ENCODE peak calls at places on chromosomes 5 and 9, in four cellular contexts. S, N, E and C are unnamed samples.

GRCh38 chr9:92524881-92525280 is 10.9 kb downstream of the ECM2 start:
- DNase-seq in S (no peak), N (no peak), E (no peak), C (no peak)

GRCh38 chr5:155978805-155979204 is 348.2 kb upstream of the SGCD start:
- DNase-seq in S (no peak), N (no peak), E (no peak), C (no peak)

GRCh38 chr9:137304383-137305059 is 2.5 kb upstream of the NRARP start:
- DNase-seq in S (no peak), N (no peak), E (no peak), C (no peak)

GRCh38 chr5:65926276-65926761 is at the start of gene ERBIN:
- DNase-seq in S (peak; percentile 40), N (peak; percentile 53), E (peak; percentile 85), C (peak; percentile 71)

GRCh38 chr9:36625006-36625600 is 52.4 kb downstream of the MELK start:
- DNase-seq in S (peak; percentile 77), N (no peak), E (peak; percentile 85), C (peak; percentile 65)

GRCh38 chr9:93621922-93622321 is 45.5 kb downstream of the PHF2 start:
- DNase-seq in S (no peak), N (no peak), E (no peak), C (no peak)

GRCh38 chr9:78021692-78022091 is 9.9 kb downstream of the GNAQ start:
- DNase-seq in S (no peak), N (no peak), E (no peak), C (no peak)

GRCh38 chr5:60387041-60387440 is 312.9 kb downstream of the DEPDC1B start:
- DNase-seq in S (no peak), N (no peak), E (no peak), C (no peak)

GRCh38 chr5:16866220-16866619 is 69.9 kb downstream of the MYO10 start:
- DNase-seq in S (no peak), N (no peak), E (no peak), C (no peak)

GRCh38 chr9:27791311-27791710 is 218.0 kb upstream of the C9orf72 start:
- DNase-seq in S (no peak), N (no peak), E (peak; percentile 67), C (peak; percentile 41)

GRCh38 chr5:61461412-61461811 is 129.4 kb downstream of the ZSWIM6 start:
- DNase-seq in S (no peak), N (no peak), E (no peak), C (no peak)

GRCh38 chr5:35851282-35851681 is 5.4 kb upstream of the IL7R start:
- DNase-seq in S (peak; percentile 20), N (no peak), E (peak; percentile 30), C (peak; percentile 43)

GRCh38 chr5:158874814-158875213 is 224.9 kb downstream of the EBF1 start:
- DNase-seq in S (no peak), N (no peak), E (no peak), C (no peak)

GRCh38 chr5:132476853-132477729 is 13.5 kb downstream of the IRF1 start:
- DNase-seq in S (no peak), N (no peak), E (no peak), C (no peak)

GRCh38 chr9:21060919-21061561 is 16.7 kb downstream of the IFNB1 start:
- DNase-seq in S (peak; percentile 44), N (no peak), E (no peak), C (no peak)

GRCh38 chr5:5360363-5360762 is 62.1 kb upstream of the ICE1 start:
- DNase-seq in S (no peak), N (no peak), E (no peak), C (no peak)

GRCh38 chr9:76127637-76128036 is 237.2 kb downstream of the PCSK5 start:
- DNase-seq in S (no peak), N (no peak), E (no peak), C (no peak)

GRCh38 chr5:87094347-87094746 is 173.3 kb upstream of the RASA1 start:
- DNase-seq in S (no peak), N (no peak), E (no peak), C (no peak)

DNA sequence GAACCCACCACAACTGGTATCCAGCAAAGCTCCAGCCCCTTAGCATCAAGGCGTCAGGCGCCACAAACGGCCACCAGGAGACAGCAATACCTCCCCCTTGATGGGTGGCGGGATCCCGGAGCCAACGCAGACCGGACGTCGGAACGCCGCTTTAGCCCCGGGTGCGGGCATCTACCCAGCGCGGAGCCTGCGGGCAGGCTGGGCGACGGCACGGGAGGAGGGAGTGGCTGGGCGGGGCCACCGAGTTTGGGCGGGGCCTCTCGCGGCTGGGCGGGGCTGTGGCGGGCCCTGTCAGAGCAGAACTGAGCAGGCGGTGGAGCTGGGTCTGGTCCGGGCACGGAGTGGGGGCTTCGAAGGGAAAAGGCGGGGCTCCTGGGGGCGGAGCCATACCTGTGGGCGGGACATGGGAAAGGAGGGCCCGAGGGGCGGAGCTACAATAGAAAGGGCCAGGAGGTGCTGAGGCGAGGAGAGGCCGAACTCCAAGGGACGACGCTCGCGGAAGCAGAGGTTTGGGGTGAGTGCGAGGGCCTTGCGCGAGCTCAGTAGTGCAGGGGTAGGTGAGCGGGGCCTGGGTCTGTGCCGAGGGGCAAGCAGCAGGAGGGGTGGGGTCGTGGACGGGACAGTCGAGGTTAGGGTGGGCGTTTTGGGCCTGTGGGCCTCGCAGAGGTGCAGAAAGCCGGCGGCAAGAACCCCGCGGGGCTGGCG is 40.2 kb upstream of the GARNL3 start:
- DNase-seq in S (peak; percentile 34), N (peak; percentile 96), E (peak; percentile 72), C (peak; percentile 74)
- TF ChIP-seq CTCF in S (peak; percentile 32), N (no peak), E (peak; percentile 28), C (no peak)

DNA sequence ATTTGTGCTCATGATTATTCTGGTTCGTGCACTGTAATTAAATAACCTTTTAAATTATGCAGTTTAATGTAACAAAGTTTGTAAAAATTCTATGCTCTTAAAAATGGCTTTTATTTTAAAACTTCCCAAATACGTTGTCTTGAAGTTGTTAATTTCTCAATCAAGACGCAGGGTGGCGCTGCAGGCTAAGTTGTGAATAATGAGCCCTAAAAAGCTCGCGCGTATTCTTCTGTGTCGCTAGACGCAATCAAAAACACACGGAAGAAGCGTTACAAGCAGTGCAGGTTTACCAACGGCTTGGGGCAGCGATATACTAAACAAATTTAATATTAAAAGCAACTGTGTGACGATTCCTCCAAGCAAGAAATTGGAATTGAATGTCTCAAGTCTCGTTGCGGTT is at the start of gene PCDHB4:
- DNase-seq in S (no peak), N (no peak), E (peak; percentile 10), C (peak; percentile 17)
- TF ChIP-seq CTCF in S (no peak), N (no peak), E (peak; percentile 12), C (peak; percentile 22)

GRCh38 chr5:112707187-112708179 is 30.2 kb upstream of the APC start:
- DNase-seq in S (peak; percentile 97), N (peak; percentile 98), E (peak; percentile 95), C (peak; percentile 98)
- TF ChIP-seq CTCF in S (no peak), N (no peak), E (no peak), C (no peak)

DNA sequence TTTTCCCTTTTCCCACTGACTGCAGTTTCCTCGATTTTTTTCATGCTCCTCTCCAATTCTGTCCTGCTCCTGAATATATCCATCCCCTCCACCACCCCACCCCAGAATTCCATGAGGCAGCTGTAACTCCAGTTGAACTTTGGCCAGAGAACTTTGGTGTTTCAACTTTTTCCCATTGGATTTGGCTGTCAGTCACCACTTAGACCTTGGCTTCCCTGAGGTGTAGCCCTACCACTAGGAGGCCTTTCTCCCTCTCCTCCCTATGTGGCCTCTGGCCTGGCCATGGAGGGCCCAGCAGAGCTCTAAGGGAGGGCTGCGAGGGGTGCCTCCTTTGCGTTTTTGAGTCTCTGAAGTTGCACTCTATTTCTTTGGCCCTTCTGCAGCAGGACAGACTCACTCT is 261.3 kb downstream of the PIK3R1 start:
- DNase-seq in S (no peak), N (no peak), E (no peak), C (no peak)
- TF ChIP-seq CTCF in S (peak; percentile 11), N (no peak), E (no peak), C (no peak)

DNA sequence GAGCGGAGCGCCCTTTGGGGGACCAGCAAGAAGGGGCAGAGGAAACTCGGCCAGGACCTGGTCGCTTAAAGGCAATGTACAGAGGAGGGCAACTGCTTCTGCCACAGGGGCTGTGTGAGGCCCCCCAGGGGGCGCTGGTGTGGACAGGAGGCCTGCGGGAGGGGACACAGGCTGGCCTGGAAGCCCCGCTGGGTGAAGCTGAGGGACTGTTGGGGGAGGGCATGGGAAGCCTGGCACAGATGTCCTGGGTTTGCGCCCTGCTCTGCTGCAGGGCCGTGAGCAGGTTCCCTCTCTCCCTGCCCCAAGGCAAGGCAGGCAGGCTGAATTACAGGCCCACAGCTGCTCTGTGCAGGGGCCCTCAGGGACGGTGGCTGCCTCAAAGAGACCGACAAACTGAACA is 5.4 kb downstream of the MED22 start:
- DNase-seq in S (no peak), N (no peak), E (no peak), C (no peak)
- TF ChIP-seq CTCF in S (no peak), N (peak; percentile 22), E (no peak), C (no peak)

GRCh38 chr5:150153483-150153882 is 2.2 kb downstream of the PDGFRB start:
- DNase-seq in S (no peak), N (no peak), E (no peak), C (no peak)

GRCh38 chr5:150154618-150155134 is 969 bp downstream of the PDGFRB start:
- DNase-seq in S (no peak), N (no peak), E (no peak), C (no peak)

GRCh38 chr5:150152636-150153462 is 2.8 kb downstream of the PDGFRB start:
- DNase-seq in S (no peak), N (no peak), E (no peak), C (no peak)

GRCh38 chr5:150155258-150156032 is at the start of gene PDGFRB:
- DNase-seq in S (peak; percentile 78), N (peak; percentile 82), E (no peak), C (no peak)

DNA sequence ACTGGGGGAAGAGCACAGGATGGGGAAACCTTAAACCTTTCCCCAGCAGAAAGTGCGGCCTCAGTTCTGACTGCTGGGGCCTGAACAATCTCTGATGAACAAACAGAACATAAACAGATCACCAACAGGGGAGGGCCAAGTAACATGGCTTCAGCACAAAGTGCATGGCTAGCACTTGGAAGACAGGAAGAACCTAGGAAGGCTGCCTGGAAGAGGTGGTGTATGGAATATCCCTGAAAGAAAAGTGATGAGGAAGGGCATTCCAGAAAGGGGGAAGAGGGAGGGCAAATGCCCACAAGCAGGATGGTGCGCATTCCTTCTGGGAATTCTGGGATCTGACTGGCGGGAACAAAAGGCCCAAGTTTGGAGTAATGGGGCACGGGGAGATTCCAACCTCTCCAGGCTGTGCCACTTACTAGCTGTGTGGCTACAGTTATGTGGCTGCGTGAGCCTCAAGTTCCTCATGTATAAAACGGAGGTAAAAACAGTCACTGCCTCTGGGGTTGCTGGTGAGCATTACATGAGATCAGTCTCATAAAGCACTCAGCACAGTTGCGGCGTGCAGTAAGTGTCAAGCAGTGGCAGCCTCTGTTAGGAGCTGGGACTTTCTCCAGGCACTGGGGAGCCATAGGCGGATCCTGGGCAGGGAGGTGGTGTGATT is 1.6 kb downstream of the PDGFRB start:
- DNase-seq in S (peak; percentile 64), N (no peak), E (no peak), C (no peak)
- TF ChIP-seq CTCF in S (peak; percentile 18), N (no peak), E (no peak), C (no peak)